ENCODE peak calls at places on chromosomes 12 and 14, in five cellular contexts. B is NCI-H460, W is Right ventricle myocardium inferior, R is lower lobe of right lung, P is anterior cingulate cortex. Y is an unnamed sample.
A peak's percentile ranks its signal among the peaks of the same experiment; 100 is the strongest.

GRCh38 chr12:40464121-40464520 is 228.1 kb upstream of the CNTN1 start:
- DNase-seq in B (no peak), W (no peak), R (no peak), P (no peak), Y (no peak)

GRCh38 chr12:56574210-56574609 is 52.6 kb downstream of the RBMS2 start:
- DNase-seq in B (no peak), W (no peak), R (no peak), P (no peak), Y (no peak)

GRCh38 chr12:45259732-45260480 is 44.0 kb downstream of the ANO6 start:
- DNase-seq in B (no peak), W (no peak), R (no peak), P (no peak), Y (no peak)

GRCh38 chr14:99609245-99610117 is 5.5 kb upstream of the CCDC85C start:
- DNase-seq in B (no peak), W (peak; percentile 41), R (no peak), P (no peak), Y (no peak)

GRCh38 chr14:102999227-102999895 is 58.0 kb downstream of the CDC42BPB start:
- DNase-seq in B (no peak), W (no peak), R (no peak), P (no peak), Y (no peak)

GRCh38 chr12:115129727-115130126 is 445.8 kb upstream of the TBX3 start:
- DNase-seq in B (no peak), W (no peak), R (no peak), P (no peak), Y (no peak)

GRCh38 chr12:122081108-122081696 is 2.6 kb downstream of the MLXIP start:
- DNase-seq in B (no peak), W (peak; percentile 25), R (no peak), P (no peak), Y (no peak)

GRCh38 chr14:50714452-50715073 is 46.5 kb upstream of the SAV1 start:
- DNase-seq in B (peak; percentile 40), W (no peak), R (no peak), P (no peak), Y (no peak)

GRCh38 chr12:76346236-76346635 is 2.0 kb downstream of the BBS10 start:
- DNase-seq in B (no peak), W (no peak), R (no peak), P (no peak), Y (no peak)

GRCh38 chr12:95358111-95359083 is 115.6 kb upstream of the METAP2 start:
- DNase-seq in B (no peak), W (no peak), R (no peak), P (no peak), Y (no peak)

GRCh38 chr12:3613641-3614180 is 122.7 kb downstream of the PRMT8 start:
- DNase-seq in B (no peak), W (no peak), R (no peak), P (no peak), Y (no peak)

GRCh38 chr12:115204957-115205754 is 521.2 kb upstream of the TBX3 start:
- DNase-seq in B (no peak), W (no peak), R (no peak), P (no peak), Y (no peak)

GRCh38 chr14:51333299-51333698 is 93.3 kb downstream of the TMX1 start:
- DNase-seq in B (no peak), W (no peak), R (no peak), P (no peak), Y (no peak)

GRCh38 chr12:53601296-53601847 is 24.8 kb downstream of the ATF7 start:
- DNase-seq in B (no peak), W (no peak), R (no peak), P (no peak), Y (no peak)

GRCh38 chr12:104215638-104216297 is at the start of gene TXNRD1:
- DNase-seq in B (peak; percentile 85), W (peak; percentile 92), R (peak; percentile 92), P (peak; percentile 35), Y (peak; percentile 62)

GRCh38 chr12:49633703-49634311 is 10.4 kb downstream of the PRPF40B start:
- DNase-seq in B (no peak), W (no peak), R (no peak), P (no peak), Y (no peak)

GRCh38 chr12:119693006-119693405 is 25.1 kb downstream of the PRKAB1 start:
- DNase-seq in B (peak; percentile 77), W (no peak), R (no peak), P (no peak), Y (no peak)

GRCh38 chr12:117853600-117853999 is 115.2 kb downstream of the KSR2 start:
- DNase-seq in B (no peak), W (no peak), R (no peak), P (no peak), Y (no peak)

GRCh38 chr14:22653012-22653621 is 9.0 kb upstream of the OR6J1 start:
- DNase-seq in B (peak; percentile 76), W (no peak), R (peak; percentile 55), P (no peak), Y (no peak)

GRCh38 chr12:91985002-91985767 is 160.5 kb downstream of the BTG1 start:
- DNase-seq in B (no peak), W (no peak), R (no peak), P (no peak), Y (no peak)

GRCh38 chr14:101501858-101502615 is 59.3 kb upstream of the DIO3 start:
- DNase-seq in B (no peak), W (no peak), R (no peak), P (no peak), Y (no peak)

GRCh38 chr12:47105914-47106674 is 26.3 kb upstream of the AMIGO2 start:
- DNase-seq in B (no peak), W (no peak), R (no peak), P (no peak), Y (no peak)

GRCh38 chr12:6532927-6533652 is 1.2 kb upstream of the GAPDH start:
- DNase-seq in B (peak; percentile 60), W (peak; percentile 78), R (no peak), P (peak; percentile 89), Y (peak; percentile 93)

GRCh38 chr14:68359862-68360552 is 432.9 kb downstream of the ZFP36L1 start:
- DNase-seq in B (no peak), W (peak; percentile 78), R (peak; percentile 87), P (no peak), Y (no peak)

GRCh38 chr14:24629521-24629920 is 4.5 kb downstream of the GZMB start:
- DNase-seq in B (no peak), W (no peak), R (no peak), P (no peak), Y (no peak)

GRCh38 chr14:39102265-39102968 is 618 bp downstream of the SEC23A start:
- DNase-seq in B (peak; percentile 27), W (no peak), R (no peak), P (no peak), Y (no peak)

GRCh38 chr14:91349481-91350074 is 68.0 kb downstream of the CCDC88C start:
- DNase-seq in B (no peak), W (no peak), R (no peak), P (no peak), Y (no peak)

GRCh38 chr12:120688527-120689071 is 1.6 kb downstream of the MLEC start:
- DNase-seq in B (no peak), W (no peak), R (no peak), P (no peak), Y (no peak)

Y was measured in C1 segment of cervical spinal cord.